ENCODE peak calls at places on chromosomes 3 and 15, in seven cellular contexts. R is GM20000, V is AG10803, N is left lung, U is dorsolateral prefrontal cortex, Y is fibroblast of lung, E is HFFc6. H is an unnamed sample.

GRCh38 chr3:193711523-193711963 is 118.5 kb downstream of the OPA1 start:
- DNase-seq in N (no peak), U (no peak), E (no peak), Y (no peak), V (no peak), R (no peak), H (no peak)

GRCh38 chr3:188468196-188468595 is 314.2 kb downstream of the LPP start:
- DNase-seq in U (no peak), V (peak; percentile 49), R (no peak), N (no peak), E (no peak), Y (peak; percentile 69), H (no peak)

GRCh38 chr15:64686130-64686735 is 89.2 kb downstream of the RBPMS2 start:
- DNase-seq in E (peak; percentile 61), Y (peak; percentile 41), U (no peak), V (peak; percentile 56), R (peak; percentile 55), N (no peak), H (no peak)

GRCh38 chr15:96037584-96037983 is 292.9 kb upstream of the NR2F2 start:
- DNase-seq in U (no peak), R (no peak), N (no peak), E (no peak), Y (peak; percentile 87), V (no peak), H (no peak)

GRCh38 chr15:25378501-25378901 is 60.3 kb downstream of the UBE3A start:
- DNase-seq in Y (peak; percentile 40), E (no peak), N (no peak), R (no peak), U (no peak), V (no peak), H (no peak)

GRCh38 chr15:76201536-76202255 is 109.6 kb downstream of the ETFA start:
- DNase-seq in N (no peak), V (no peak), E (no peak), U (no peak), R (no peak), Y (no peak), H (no peak)

GRCh38 chr15:50261979-50262378 is 3.5 kb downstream of the HDC start:
- DNase-seq in N (no peak), Y (no peak), U (no peak), E (no peak), V (no peak), R (no peak), H (no peak)

GRCh38 chr3:172087827-172088580 is 48.6 kb downstream of the FNDC3B start:
- DNase-seq in Y (peak; percentile 39), R (no peak), N (no peak), U (no peak), V (no peak), E (no peak), H (no peak)

GRCh38 chr3:54857343-54857742 is 70.5 kb downstream of the LRTM1 start:
- DNase-seq in R (no peak), Y (no peak), U (no peak), V (no peak), E (no peak), N (no peak), H (no peak)

GRCh38 chr15:90592144-90592887 is 62.6 kb downstream of the CRTC3 start:
- DNase-seq in E (peak; percentile 82), Y (peak; percentile 81), N (no peak), U (no peak), R (no peak), V (peak; percentile 89), H (no peak)

GRCh38 chr3:190225186-190225692 is 97.0 kb downstream of the CLDN1 start:
- DNase-seq in N (no peak), V (peak; percentile 41), E (peak; percentile 39), Y (peak; percentile 23), U (no peak), R (peak; percentile 9), H (no peak)

GRCh38 chr3:14803101-14803980 is 15.4 kb upstream of the FGD5 start:
- DNase-seq in R (no peak), V (peak; percentile 14), E (no peak), U (no peak), N (no peak), Y (peak; percentile 20), H (no peak)

GRCh38 chr15:55164284-55164683 is 32.5 kb downstream of the RSL24D1 start:
- DNase-seq in N (no peak), U (no peak), R (no peak), Y (no peak), V (no peak), E (no peak), H (no peak)

GRCh38 chr15:74231475-74231874 is 4.7 kb upstream of the CCDC33 start:
- DNase-seq in E (no peak), N (no peak), R (no peak), U (no peak), Y (no peak), V (no peak), H (no peak)

GRCh38 chr15:60116456-60117089 is 112.5 kb downstream of the FOXB1 start:
- DNase-seq in R (no peak), N (no peak), Y (no peak), E (no peak), V (no peak), U (no peak), H (no peak)

GRCh38 chr15:88959445-88959844 is 46.3 kb upstream of the MFGE8 start:
- DNase-seq in V (no peak), N (no peak), Y (no peak), U (no peak), R (no peak), E (no peak), H (no peak)

GRCh38 chr3:158434412-158435038 is 136.5 kb upstream of the MLF1 start:
- DNase-seq in V (peak; percentile 71), U (peak; percentile 69), E (peak; percentile 65), N (no peak), Y (peak; percentile 53), R (peak; percentile 17), H (no peak)

GRCh38 chr15:64774556-64775523 is 549 bp downstream of the RBPMS2 start:
- DNase-seq in N (peak; percentile 80), U (no peak), E (no peak), Y (peak; percentile 14), V (no peak), R (peak; percentile 63), H (peak; percentile 35)

GRCh38 chr3:38164136-38164965 is 986 bp upstream of the OXSR1 start:
- DNase-seq in V (no peak), R (no peak), U (no peak), N (no peak), Y (no peak), E (no peak), H (no peak)
- TF ChIP-seq CTCF in V (no peak), R (no peak), U (no peak), N (no peak), Y (no peak), E (no peak), H (no peak)

GRCh38 chr15:29601811-29602210 is 220.5 kb downstream of the TJP1 start:
- DNase-seq in E (no peak), R (no peak), U (no peak), N (no peak), Y (peak; percentile 20), V (no peak), H (no peak)

GRCh38 chr15:29593086-29593485 is 229.2 kb downstream of the TJP1 start:
- DNase-seq in U (no peak), R (no peak), V (no peak), E (no peak), Y (no peak), N (no peak), H (no peak)

GRCh38 chr15:29600262-29600661 is 222.0 kb downstream of the TJP1 start:
- DNase-seq in V (no peak), R (no peak), N (no peak), Y (no peak), E (no peak), U (no peak), H (no peak)

GRCh38 chr15:29593629-29594028 is 228.6 kb downstream of the TJP1 start:
- DNase-seq in R (no peak), U (no peak), E (no peak), V (no peak), Y (no peak), N (no peak), H (no peak)

DNA sequence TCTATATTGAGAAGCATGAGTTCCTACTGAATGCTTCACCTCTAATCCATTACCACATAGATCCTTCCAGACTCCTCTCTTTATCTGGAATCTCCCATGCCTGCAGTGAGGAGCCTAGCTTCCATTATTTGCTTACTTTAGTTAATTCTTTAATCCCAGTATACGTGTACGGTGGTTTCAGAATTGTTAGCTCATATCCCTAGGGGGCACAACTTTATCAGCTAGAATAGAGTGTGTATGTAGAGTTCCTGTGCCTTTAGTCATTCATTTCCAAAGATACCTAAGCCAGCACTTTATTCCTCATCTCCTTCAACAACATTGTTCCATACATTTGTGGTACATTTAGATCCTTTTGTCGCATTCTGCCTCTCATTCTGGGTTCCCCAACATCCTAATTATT is 226.0 kb downstream of the TJP1 start:
- DNase-seq in R (no peak), N (no peak), U (no peak), Y (peak; percentile 39), E (peak; percentile 48), V (no peak), H (no peak)
- TF ChIP-seq CTCF in R (no peak), N (no peak), U (no peak), Y (no peak), E (peak; percentile 84), V (no peak), H (no peak)

GRCh38 chr3:117439812-117440211 is 730.2 kb downstream of the TUSC7 start:
- DNase-seq in N (no peak), E (no peak), V (peak; percentile 16), U (no peak), R (no peak), Y (peak; percentile 25), H (no peak)
- TF ChIP-seq CTCF in N (peak; percentile 23), E (peak; percentile 14), V (peak; percentile 50), U (peak; percentile 64), R (no peak), Y (peak; percentile 49), H (no peak)

DNA sequence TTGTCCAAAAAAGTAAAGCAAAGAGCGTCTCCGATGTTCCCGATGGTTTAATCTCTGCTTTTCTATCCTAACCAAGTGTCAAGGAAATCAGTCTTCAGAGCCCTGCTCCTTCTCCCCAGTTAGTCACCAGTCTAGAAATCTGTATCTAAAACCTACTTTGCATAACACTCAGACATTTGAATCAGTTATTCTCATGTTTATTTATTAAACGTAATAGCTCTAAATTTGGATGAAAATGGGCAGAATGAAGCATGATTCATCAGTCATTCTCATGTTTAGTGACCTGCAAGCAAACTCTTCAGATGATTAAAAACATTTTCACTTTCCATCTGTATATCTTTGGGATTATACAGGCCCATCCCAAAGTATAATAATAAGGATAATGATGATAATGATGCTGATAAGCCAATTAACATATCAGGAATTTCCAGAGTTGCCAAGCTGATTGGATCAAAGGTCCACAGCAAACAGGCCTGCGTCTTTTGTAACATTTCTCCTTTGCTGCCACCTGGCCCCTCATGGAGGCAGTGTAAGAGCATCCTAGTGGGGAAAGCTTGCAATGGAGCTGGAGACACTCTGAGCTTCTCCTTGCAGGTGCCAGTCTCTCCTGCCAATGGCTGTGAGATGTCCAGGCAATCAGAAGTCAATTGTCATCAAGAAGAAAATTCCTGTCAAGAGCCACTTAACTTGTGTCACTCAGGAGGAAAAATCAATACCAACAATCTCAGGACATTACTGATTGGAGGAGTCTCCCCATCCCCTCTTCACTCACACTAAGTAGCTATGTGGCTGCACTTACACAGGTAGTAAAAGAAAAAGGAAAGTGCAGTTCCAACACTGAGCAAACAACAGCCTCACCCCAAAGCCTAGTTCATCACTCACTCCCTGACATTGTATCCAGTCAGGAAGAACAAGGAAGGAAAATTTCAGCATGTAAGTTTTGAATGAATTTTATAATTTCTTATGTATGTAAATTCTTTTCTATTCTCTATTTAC is 273.7 kb downstream of the IGSF11 start:
- DNase-seq in V (no peak), N (no peak), U (no peak), Y (peak; percentile 49), E (no peak), R (no peak), H (no peak)
- TF ChIP-seq CTCF in V (no peak), N (no peak), U (no peak), Y (no peak), E (no peak), R (peak; percentile 13), H (no peak)

GRCh38 chr15:69303337-69304175 is 4.8 kb downstream of the PAQR5 start:
- DNase-seq in V (peak; percentile 34), U (no peak), R (no peak), E (no peak), Y (peak; percentile 7), N (no peak), H (no peak)
- TF ChIP-seq CTCF in V (peak; percentile 13), U (no peak), R (no peak), E (peak; percentile 71), Y (no peak), N (no peak), H (no peak)